ENCODE peak calls at places on chromosomes 1 and 21, in four cellular contexts. P is OCI-M1, U is iris pigment epithelial cell, H is Right ventricle myocardium superior. B is an unnamed sample.

GRCh38 chr1:196105901-196106300 is 502.3 kb downstream of the KCNT2 start:
- DNase-seq in P (no peak), H (no peak), U (peak), B (no peak)

GRCh38 chr21:34367320-34367935 is 3.6 kb downstream of the KCNE2 start:
- DNase-seq in U (peak), P (peak), H (no peak), B (no peak)

GRCh38 chr1:119675349-119676343 is 27.6 kb upstream of the ZNF697 start:
- DNase-seq in H (peak), P (peak), U (peak), B (peak)

GRCh38 chr1:59592924-59593323 is 221.8 kb upstream of the HOOK1 start:
- DNase-seq in U (no peak), H (no peak), P (no peak), B (no peak)

GRCh38 chr1:109984190-109984455 is 442 bp upstream of the AHCYL1 start:
- DNase-seq in U (no peak), H (no peak), P (no peak), B (no peak)

GRCh38 chr1:229888561-229889001 is 178.5 kb upstream of the GALNT2 start:
- DNase-seq in P (no peak), U (no peak), H (no peak), B (no peak)

GRCh38 chr1:24693827-24694379 is 50.8 kb downstream of the SRRM1 start:
- DNase-seq in P (no peak), H (no peak), U (no peak), B (no peak)

GRCh38 chr1:187121661-187122060 is 292.9 kb downstream of the PLA2G4A start:
- DNase-seq in H (no peak), P (no peak), U (no peak), B (no peak)

GRCh38 chr21:42079008-42079938 is 8.2 kb downstream of the UMODL1 start:
- DNase-seq in P (no peak), H (no peak), U (no peak), B (no peak)

GRCh38 chr1:2529776-2530500 is at the start of gene HES5:
- DNase-seq in P (peak), U (peak), H (no peak), B (no peak)

GRCh38 chr1:34412597-34413392 is 236.1 kb downstream of the C1orf94 start:
- DNase-seq in P (no peak), U (no peak), H (no peak), B (no peak)

GRCh38 chr1:173886746-173887611 is 18.8 kb downstream of the ZBTB37 start:
- DNase-seq in P (no peak), U (no peak), H (no peak), B (no peak)

GRCh38 chr1:159957824-159958268 is 3.8 kb upstream of the SLAMF9 start:
- DNase-seq in U (no peak), P (peak), H (no peak), B (no peak)

GRCh38 chr1:245946905-245947304 is 560.2 kb downstream of the SMYD3 start:
- DNase-seq in H (no peak), U (no peak), P (no peak), B (no peak)

GRCh38 chr1:211484738-211485479 is 7.1 kb downstream of the RD3 start:
- DNase-seq in P (no peak), U (no peak), H (no peak), B (peak)

GRCh38 chr1:15213333-15213732 is 33.7 kb upstream of the FHAD1 start:
- DNase-seq in P (no peak), H (no peak), U (peak), B (no peak)

GRCh38 chr1:101004666-101005065 is 20.9 kb downstream of the DPH5 start:
- DNase-seq in H (no peak), P (no peak), U (peak), B (no peak)

GRCh38 chr1:22829001-22829989 is 118.7 kb downstream of the EPHB2 start:
- DNase-seq in U (peak), H (no peak), P (no peak), B (peak)

GRCh38 chr1:17134036-17134435 is 14.8 kb upstream of the PADI2 start:
- DNase-seq in P (no peak), H (no peak), U (no peak), B (no peak)

GRCh38 chr1:216054593-216054992 is 368.7 kb downstream of the USH2A start:
- DNase-seq in U (no peak), P (no peak), H (no peak), B (no peak)

GRCh38 chr1:40944841-40945430 is 34.6 kb upstream of the CTPS1 start:
- DNase-seq in H (no peak), P (no peak), U (peak), B (no peak)

GRCh38 chr1:26697441-26697977 is 1.7 kb downstream of the ARID1A start:
- DNase-seq in U (no peak), H (no peak), P (peak), B (peak)

B was measured in heart left ventricle.